ENCODE peak calls at places on chromosomes 1 and 21, in nine cellular contexts. C is thoracic aorta; U is IMR-90; N is activated CD4-positive, alpha-beta T cell treated with anti-CD3 and anti-CD28 coated beads, Interleukin-2, amount 50 U/mL, for 1 hour; J is OCI-LY7; T is GM12865; O is right cardiac atrium; Q is left lobe of liver; F is NCI-H2081. H is an unnamed sample.

GRCh38 chr1:112388436-112388835 is 7.6 kb upstream of the CTTNBP2NL start:
- DNase-seq in C (no peak), O (no peak), T (no peak), F (peak; percentile 59), Q (no peak), J (no peak), N (no peak), U (peak; percentile 63), H (no peak)

GRCh38 chr1:17828991-17829390 is 73.9 kb downstream of the ACTL8 start:
- DNase-seq in U (no peak), Q (no peak), J (no peak), T (no peak), F (no peak), C (no peak), N (no peak), O (no peak), H (no peak)

GRCh38 chr21:30340714-30341573 is 3.5 kb upstream of the KRTAP27-1 start:
- DNase-seq in F (peak; percentile 42), O (no peak), C (no peak), J (peak; percentile 30), U (peak; percentile 10), Q (peak; percentile 47), N (peak; percentile 10), T (peak; percentile 29), H (peak; percentile 27)

GRCh38 chr1:167984886-167985489 is 48.1 kb upstream of the MPC2 start:
- DNase-seq in Q (no peak), O (no peak), C (no peak), T (no peak), F (no peak), U (no peak), N (no peak), J (no peak), H (no peak)

GRCh38 chr1:95193591-95193990 is 40.4 kb upstream of the RWDD3 start:
- DNase-seq in J (no peak), O (no peak), C (no peak), Q (no peak), T (no peak), U (no peak), F (no peak), N (no peak), H (no peak)

GRCh38 chr1:3453891-3454810 is at the start of gene ARHGEF16:
- DNase-seq in C (no peak), F (peak; percentile 76), T (no peak), N (peak; percentile 31), Q (peak; percentile 89), O (peak; percentile 85), J (no peak), U (peak; percentile 15), H (no peak)

GRCh38 chr1:85142753-85143152 is 58.1 kb downstream of the SYDE2 start:
- DNase-seq in O (no peak), N (no peak), J (no peak), F (no peak), Q (peak; percentile 92), C (no peak), T (no peak), U (no peak), H (no peak)

GRCh38 chr1:20574686-20575543 is 14.0 kb upstream of the CDA start:
- DNase-seq in O (peak; percentile 93), J (peak; percentile 52), F (peak; percentile 59), U (peak; percentile 75), T (peak; percentile 79), N (peak; percentile 37), Q (peak; percentile 92), C (no peak), H (peak; percentile 71)

GRCh38 chr1:45608475-45609156 is 15.2 kb downstream of the CCDC17 start:
- DNase-seq in N (no peak), U (no peak), C (no peak), F (no peak), Q (no peak), T (no peak), O (no peak), J (peak; percentile 29), H (no peak)

GRCh38 chr1:227762231-227762911 is 27.1 kb downstream of the SNAP47 start:
- DNase-seq in N (peak; percentile 88), J (peak; percentile 67), T (peak; percentile 79), C (peak; percentile 25), Q (peak; percentile 79), F (peak; percentile 98), U (peak; percentile 69), O (peak; percentile 95), H (peak; percentile 85)

GRCh38 chr1:228898582-228898992 is 163.3 kb downstream of the RHOU start:
- DNase-seq in C (no peak), J (no peak), F (no peak), U (no peak), Q (no peak), O (no peak), N (no peak), T (peak; percentile 44), H (no peak)

GRCh38 chr1:219495737-219496408 is 117.0 kb downstream of the ZC3H11B start:
- DNase-seq in J (no peak), F (peak; percentile 93), N (no peak), Q (no peak), U (no peak), T (no peak), O (no peak), C (no peak), H (no peak)

GRCh38 chr1:62111084-62111483 is 83.6 kb upstream of the L1TD1 start:
- DNase-seq in N (no peak), C (no peak), U (no peak), F (no peak), O (no peak), J (no peak), T (no peak), Q (no peak), H (no peak)

GRCh38 chr1:42043811-42044210 is 109.4 kb upstream of the GUCA2B start:
- DNase-seq in N (no peak), T (no peak), Q (no peak), U (no peak), F (no peak), O (no peak), J (no peak), C (no peak), H (no peak)

GRCh38 chr1:206826409-206826808 is 39.0 kb upstream of the IL20 start:
- DNase-seq in C (no peak), O (no peak), J (no peak), U (no peak), Q (no peak), T (no peak), N (no peak), F (no peak), H (no peak)

GRCh38 chr1:26434161-26434752 is 2.1 kb downstream of the DHDDS start:
- DNase-seq in F (no peak), Q (no peak), J (no peak), N (no peak), O (no peak), T (no peak), U (no peak), C (no peak), H (no peak)

H was measured in head of caudate nucleus.